ENCODE peak calls at places on chromosome 2, in seven cellular contexts. H is CD4-positive, CD25-positive, alpha-beta regulatory T cell; G is activated T-cell treated with anti-CD3 and anti-CD28 coated beads, Interleukin-2, amount 50 U/mL, for 24 hours; K is CD4-positive, alpha-beta memory T cell; M is occipital lobe; J is stimulated activated CD4-positive, alpha-beta T cell treated with anti-CD3 and anti-CD28 coated beads, TNF-alpha, amount 100 ng/mL, for 1 hour; C is cerebellum. U is an unnamed sample.

GRCh38 chr2:127526940-127527804 is 883 bp upstream of the IWS1 start:
- DNase-seq in H (no peak), G (no peak), K (no peak), M (no peak), J (no peak), C (no peak), U (peak)

GRCh38 chr2:190126758-190127157 is 64.2 kb upstream of the MSTN start:
- DNase-seq in H (no peak), G (no peak), K (no peak), M (no peak), J (no peak), C (no peak), U (no peak)

GRCh38 chr2:205386109-205386508 is 296.2 kb upstream of the NRP2 start:
- DNase-seq in H (no peak), G (no peak), K (no peak), M (no peak), J (no peak), C (peak), U (no peak)

GRCh38 chr2:217068677-217069250 is 208.9 kb upstream of the TNP1 start:
- DNase-seq in H (no peak), G (no peak), K (no peak), M (no peak), J (no peak), C (no peak), U (no peak)

GRCh38 chr2:201795608-201796477 is 10.5 kb upstream of the CDK15 start:
- DNase-seq in H (no peak), G (no peak), K (no peak), M (no peak), J (no peak), C (peak), U (no peak)

GRCh38 chr2:188181439-188181838 is 110.2 kb upstream of the GULP1 start:
- DNase-seq in H (no peak), G (no peak), K (no peak), M (no peak), J (no peak), C (no peak), U (no peak)

GRCh38 chr2:203352604-203353255 is 24.5 kb downstream of the ABI2 start:
- DNase-seq in H (no peak), G (no peak), K (no peak), M (no peak), J (no peak), C (no peak), U (no peak)

GRCh38 chr2:135473567-135473966 is 57.5 kb downstream of the ZRANB3 start:
- DNase-seq in H (peak), G (no peak), K (peak), M (no peak), J (no peak), C (no peak), U (peak)

GRCh38 chr2:209638346-209638745 is 133.3 kb upstream of the UNC80 start:
- DNase-seq in H (no peak), G (no peak), K (no peak), M (no peak), J (no peak), C (no peak), U (no peak)

GRCh38 chr2:174585657-174586056 is 11.9 kb downstream of the WIPF1 start:
- DNase-seq in H (no peak), G (no peak), K (no peak), M (no peak), J (no peak), C (no peak), U (no peak)

GRCh38 chr2:127747621-127748020 is 46.3 kb downstream of the SFT2D3 start:
- DNase-seq in H (no peak), G (no peak), K (no peak), M (no peak), J (no peak), C (no peak), U (no peak)

GRCh38 chr2:234269769-234270204 is 219.3 kb downstream of the SPP2 start:
- DNase-seq in H (no peak), G (no peak), K (no peak), M (no peak), J (no peak), C (no peak), U (no peak)

GRCh38 chr2:127059559-127059958 is 47.4 kb downstream of the BIN1 start:
- DNase-seq in H (no peak), G (no peak), K (no peak), M (no peak), J (no peak), C (no peak), U (no peak)

GRCh38 chr2:9336534-9337354 is 86.6 kb downstream of the ITGB1BP1 start:
- DNase-seq in H (no peak), G (no peak), K (no peak), M (no peak), J (no peak), C (peak), U (no peak)

GRCh38 chr2:130755234-130756040 is at the start of gene AMER3:
- DNase-seq in H (no peak), G (no peak), K (no peak), M (peak), J (no peak), C (peak), U (no peak)

GRCh38 chr2:178777577-178777976 is 29.6 kb downstream of the TTN start:
- DNase-seq in H (no peak), G (no peak), K (no peak), M (no peak), J (no peak), C (no peak), U (no peak)

GRCh38 chr2:151976945-151977353 is 121.9 kb downstream of the CACNB4 start:
- DNase-seq in H (no peak), G (no peak), K (no peak), M (no peak), J (no peak), C (no peak), U (no peak)

GRCh38 chr2:96800762-96801463 is 15.2 kb upstream of the CNNM3 start:
- DNase-seq in H (peak), G (peak), K (peak), M (peak), J (peak), C (peak), U (peak)

GRCh38 chr2:215409331-215410127 is 26.3 kb downstream of the FN1 start:
- DNase-seq in H (no peak), G (no peak), K (no peak), M (no peak), J (no peak), C (no peak), U (no peak)

GRCh38 chr2:71932780-71933466 is 214.7 kb downstream of the CYP26B1 start:
- DNase-seq in H (no peak), G (no peak), K (no peak), M (no peak), J (no peak), C (no peak), U (peak)

GRCh38 chr2:50606860-50607259 is 425.1 kb downstream of the NRXN1 start:
- DNase-seq in H (no peak), G (no peak), K (no peak), M (no peak), J (no peak), C (no peak), U (no peak)

GRCh38 chr2:193476171-193476800 is 1281.6 kb upstream of the TMEFF2 start:
- DNase-seq in H (no peak), G (no peak), K (no peak), M (no peak), J (no peak), C (no peak), U (no peak)